ENCODE peak calls at places on chromosome 17, in six cellular contexts. One of them, this sample, is unnamed.

GRCh38 chr17:57634713-57635465 is 110.2 kb downstream of the CCDC182 start:
- DNase-seq in HCEC 1CT: peak; percentile 71
- DNase-seq in pons: no peak
- DNase-seq in IMR-90: peak; percentile 78
- DNase-seq in H4: no peak
- DNase-seq in small intestine: no peak
- DNase-seq in this sample: no peak

GRCh38 chr17:14510136-14510535 is 209.3 kb downstream of the HS3ST3B1 start:
- DNase-seq in IMR-90: peak; percentile 11
- DNase-seq in pons: no peak
- DNase-seq in H4: no peak
- DNase-seq in HCEC 1CT: no peak
- DNase-seq in small intestine: no peak
- DNase-seq in this sample: no peak

GRCh38 chr17:81387235-81388060 is 7.8 kb upstream of the BAHCC1 start:
- DNase-seq in HCEC 1CT: peak; percentile 37
- DNase-seq in pons: no peak
- DNase-seq in small intestine: peak; percentile 74
- DNase-seq in IMR-90: peak; percentile 57
- DNase-seq in H4: peak; percentile 16
- DNase-seq in this sample: no peak

GRCh38 chr17:4003501-4004421 is 39.5 kb upstream of the ATP2A3 start:
- DNase-seq in small intestine: peak; percentile 93
- DNase-seq in pons: no peak
- DNase-seq in HCEC 1CT: no peak
- DNase-seq in IMR-90: no peak
- DNase-seq in H4: no peak
- DNase-seq in this sample: no peak

GRCh38 chr17:38469875-38470274 is 41.6 kb downstream of the ARHGAP23 start:
- DNase-seq in pons: peak; percentile 67
- DNase-seq in small intestine: no peak
- DNase-seq in HCEC 1CT: peak; percentile 74
- DNase-seq in H4: no peak
- DNase-seq in IMR-90: peak; percentile 72
- DNase-seq in this sample: peak; percentile 39

GRCh38 chr17:49873466-49873865 is 25.6 kb upstream of the TAC4 start:
- DNase-seq in HCEC 1CT: no peak
- DNase-seq in IMR-90: no peak
- DNase-seq in small intestine: no peak
- DNase-seq in pons: no peak
- DNase-seq in H4: no peak
- DNase-seq in this sample: no peak

GRCh38 chr17:81030726-81031570 is 4.0 kb upstream of the BAIAP2 start:
- DNase-seq in pons: no peak
- DNase-seq in HCEC 1CT: no peak
- DNase-seq in H4: no peak
- DNase-seq in small intestine: peak; percentile 67
- DNase-seq in IMR-90: no peak
- DNase-seq in this sample: peak; percentile 3

GRCh38 chr17:79824234-79824633 is 15.0 kb downstream of the CBX4 start:
- DNase-seq in pons: no peak
- DNase-seq in IMR-90: no peak
- DNase-seq in HCEC 1CT: no peak
- DNase-seq in H4: no peak
- DNase-seq in small intestine: no peak
- DNase-seq in this sample: no peak

GRCh38 chr17:67602974-67603373 is 114.8 kb upstream of the NOL11 start:
- DNase-seq in pons: no peak
- DNase-seq in IMR-90: peak; percentile 49
- DNase-seq in HCEC 1CT: peak; percentile 43
- DNase-seq in small intestine: peak; percentile 44
- DNase-seq in H4: peak; percentile 30
- DNase-seq in this sample: peak; percentile 24

GRCh38 chr17:56737741-56738161 is 96.0 kb downstream of the C17orf67 start:
- DNase-seq in IMR-90: peak; percentile 82
- DNase-seq in pons: no peak
- DNase-seq in small intestine: peak; percentile 11
- DNase-seq in H4: peak; percentile 88
- DNase-seq in HCEC 1CT: no peak
- DNase-seq in this sample: no peak

GRCh38 chr17:62688398-62689140 is 61.1 kb downstream of the MRC2 start:
- DNase-seq in small intestine: peak; percentile 8
- DNase-seq in H4: no peak
- DNase-seq in IMR-90: no peak
- DNase-seq in pons: no peak
- DNase-seq in HCEC 1CT: no peak
- DNase-seq in this sample: no peak

GRCh38 chr17:50055055-50055425 is 870 bp upstream of the ITGA3 start:
- DNase-seq in IMR-90: no peak
- DNase-seq in H4: no peak
- DNase-seq in small intestine: peak; percentile 95
- DNase-seq in HCEC 1CT: no peak
- DNase-seq in pons: no peak
- DNase-seq in this sample: peak; percentile 24

This sample was measured in Ammon's horn.